ENCODE peak calls at places on chromosomes 16 and 17, in four cellular contexts. R is K562, U is GM12878, T is HepG2. I is an unnamed sample.

GRCh38 chr16:68396481-68396880 is 51.8 kb downstream of the SMPD3 start:
- DNase-seq in R (no peak), U (no peak), T (peak; percentile 54), I (peak; percentile 31)

GRCh38 chr17:12665263-12666210 is at the start of gene MYOCD:
- DNase-seq in R (no peak), U (no peak), T (no peak), I (peak; percentile 62)

GRCh38 chr16:17205279-17206139 is 265.3 kb downstream of the XYLT1 start:
- DNase-seq in R (no peak), U (no peak), T (no peak), I (no peak)

GRCh38 chr16:86436466-86437185 is 73.7 kb upstream of the FOXF1 start:
- DNase-seq in R (no peak), U (no peak), T (no peak), I (no peak)

GRCh38 chr17:21816592-21817567 is 124.6 kb downstream of the KCNJ18 start:
- DNase-seq in R (peak; percentile 1), U (no peak), T (no peak), I (no peak)

GRCh38 chr16:20866161-20866772 is 33.9 kb downstream of the DCUN1D3 start:
- DNase-seq in R (peak; percentile 53), U (no peak), T (peak; percentile 55), I (no peak)

GRCh38 chr17:15255713-15256454 is 9.2 kb downstream of the PMP22 start:
- DNase-seq in R (no peak), U (no peak), T (no peak), I (no peak)

GRCh38 chr16:27500801-27501200 is 48.9 kb downstream of the GTF3C1 start:
- DNase-seq in R (no peak), U (no peak), T (no peak), I (no peak)

GRCh38 chr17:30062372-30062771 is 54.2 kb upstream of the NSRP1 start:
- DNase-seq in R (no peak), U (no peak), T (no peak), I (no peak)

GRCh38 chr16:19066988-19067348 is 446 bp upstream of the COQ7 start:
- DNase-seq in R (no peak), U (no peak), T (no peak), I (no peak)

GRCh38 chr16:56424404-56424765 is 960 bp downstream of the AMFR start:
- DNase-seq in R (no peak), U (no peak), T (no peak), I (peak; percentile 18)

GRCh38 chr17:9928601-9929341 is 23.7 kb upstream of the RCVRN start:
- DNase-seq in R (peak; percentile 22), U (no peak), T (peak; percentile 52), I (peak; percentile 50)
- TF ChIP-seq FOXM1 in R (no peak), U (no peak), T (no peak), I (no peak)

DNA sequence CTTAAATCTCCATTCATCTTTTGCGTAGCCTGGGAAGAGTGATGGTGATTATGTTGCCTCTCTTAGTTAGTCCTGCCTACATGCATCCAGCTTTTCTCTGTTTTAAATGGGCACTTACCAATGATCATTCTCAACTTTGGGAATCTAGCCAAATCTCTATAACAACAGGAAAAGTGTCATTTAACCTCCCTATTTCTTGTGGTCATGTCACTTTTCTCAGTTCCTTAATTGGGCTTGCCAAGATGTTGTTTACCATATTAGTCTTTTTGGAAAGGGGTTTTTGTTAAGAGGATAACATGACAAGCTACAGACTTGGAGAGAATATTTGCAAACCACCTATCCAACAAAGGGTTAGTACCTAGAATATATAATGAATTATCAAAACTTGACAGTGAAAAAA is 15.6 kb upstream of the CLEC10A start:
- DNase-seq in R (no peak), U (peak; percentile 54), T (no peak), I (no peak)
- TF ChIP-seq FOXK2 in R (no peak), U (no peak), T (no peak), I (no peak)

DNA sequence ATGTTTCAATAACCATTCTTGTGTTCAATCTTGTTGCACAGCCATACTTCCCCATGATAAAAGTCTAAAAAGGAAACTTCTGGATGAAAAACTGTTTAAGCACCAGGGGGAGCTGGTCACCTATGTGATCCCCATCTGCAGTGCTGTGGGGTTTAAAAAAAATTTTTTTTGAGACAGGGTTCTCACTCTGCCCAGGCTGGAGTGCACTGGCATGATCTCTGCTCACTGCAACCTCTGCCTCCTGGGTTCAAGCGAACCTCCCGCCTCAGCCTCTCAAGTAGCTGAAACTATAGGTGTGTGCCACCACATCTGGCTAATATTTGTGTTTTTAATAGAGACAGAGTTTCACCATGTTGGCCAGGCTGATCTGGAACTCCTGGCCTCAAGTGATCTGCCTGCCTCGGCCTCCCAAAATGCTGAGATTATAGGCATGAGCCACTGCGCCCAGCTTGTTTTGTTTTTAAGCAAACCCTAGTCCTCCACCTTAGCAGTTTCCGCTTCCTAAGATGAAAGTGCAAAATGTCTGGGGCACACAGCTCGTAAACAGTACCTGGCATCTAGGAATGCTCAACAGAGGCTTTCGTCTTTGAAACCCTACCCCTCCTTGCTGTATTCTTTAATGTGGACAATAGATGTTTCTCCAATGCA is 25.4 kb downstream of the DNAJA2 start:
- DNase-seq in R (peak; percentile 45), U (peak; percentile 32), T (peak; percentile 71), I (peak; percentile 38)
- TF ChIP-seq BHLHE40 in R (no peak), U (no peak), T (no peak), I (no peak)

GRCh38 chr17:51120739-51121619 is at the start of gene SPAG9:
- DNase-seq in R (peak; percentile 95), U (peak; percentile 60), T (peak; percentile 90), I (peak; percentile 98)

GRCh38 chr17:51128089-51128488 is 7.4 kb upstream of the SPAG9 start:
- DNase-seq in R (no peak), U (no peak), T (no peak), I (no peak)

GRCh38 chr17:51120357-51120738 is 320 bp downstream of the SPAG9 start:
- DNase-seq in R (peak; percentile 46), U (no peak), T (no peak), I (peak; percentile 39)

GRCh38 chr17:51121620-51122472 is 1.2 kb upstream of the SPAG9 start:
- DNase-seq in R (peak; percentile 91), U (peak; percentile 86), T (peak; percentile 88), I (peak; percentile 69)

GRCh38 chr17:51124641-51125503 is 4.2 kb upstream of the SPAG9 start:
- DNase-seq in R (no peak), U (no peak), T (no peak), I (no peak)
- TF ChIP-seq FOXM1 in R (no peak), U (no peak), T (no peak), I (no peak)

GRCh38 chr17:56792267-56792666 is 41.5 kb downstream of the C17orf67 start:
- DNase-seq in R (no peak), U (no peak), T (no peak), I (no peak)

GRCh38 chr17:56785997-56786680 is 47.6 kb downstream of the C17orf67 start:
- DNase-seq in R (no peak), U (no peak), T (no peak), I (no peak)

GRCh38 chr17:56785396-56785795 is 48.3 kb downstream of the C17orf67 start:
- DNase-seq in R (no peak), U (no peak), T (no peak), I (no peak)

GRCh38 chr17:56781944-56782737 is 51.6 kb downstream of the C17orf67 start:
- DNase-seq in R (no peak), U (no peak), T (no peak), I (no peak)

DNA sequence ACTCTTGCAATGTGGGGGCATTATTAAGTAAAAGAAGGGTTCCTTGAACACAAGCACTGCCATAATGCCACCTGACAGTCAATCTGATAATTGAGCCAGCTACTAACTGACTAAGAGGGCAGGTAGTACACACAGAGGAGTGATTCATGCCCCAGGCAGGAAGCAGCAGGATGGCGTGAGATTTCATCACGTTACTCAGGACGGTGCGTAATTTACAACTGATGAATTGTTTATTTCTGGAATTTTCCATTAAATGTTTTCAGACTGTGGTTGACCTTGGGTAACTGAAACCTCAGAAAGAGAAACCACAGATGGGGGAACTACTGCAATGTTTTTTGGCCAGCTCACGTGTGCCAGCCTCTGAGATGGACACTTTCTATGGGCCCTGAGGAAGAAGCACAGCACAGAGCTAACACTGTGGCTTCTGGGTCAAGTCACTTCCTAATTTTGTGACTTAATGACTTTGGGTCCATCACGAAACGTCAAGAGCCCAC is 46.7 kb downstream of the C17orf67 start:
- DNase-seq in R (no peak), U (peak; percentile 60), T (peak; percentile 73), I (no peak)
- TF ChIP-seq FOXK2 in R (no peak), U (no peak), T (no peak), I (no peak)

GRCh38 chr17:17966399-17966798 is 5.8 kb downstream of the TOM1L2 start:
- DNase-seq in R (no peak), U (peak; percentile 31), T (no peak), I (no peak)
- TF ChIP-seq BHLHE40 in R (no peak), U (no peak), T (no peak), I (no peak)

GRCh38 chr17:71184716-71185115 is 936.1 kb upstream of the SOX9 start:
- DNase-seq in R (peak; percentile 7), U (no peak), T (no peak), I (no peak)

GRCh38 chr17:71188811-71189492 is 931.9 kb upstream of the SOX9 start:
- DNase-seq in R (no peak), U (no peak), T (no peak), I (no peak)

GRCh38 chr17:71183083-71183697 is 937.6 kb upstream of the SOX9 start:
- DNase-seq in R (no peak), U (no peak), T (no peak), I (no peak)

GRCh38 chr17:71189493-71189831 is 931.4 kb upstream of the SOX9 start:
- DNase-seq in R (no peak), U (no peak), T (no peak), I (no peak)

GRCh38 chr17:71187145-71187878 is 933.5 kb upstream of the SOX9 start:
- DNase-seq in R (no peak), U (no peak), T (no peak), I (no peak)
- TF ChIP-seq FOXM1 in R (no peak), U (no peak), T (no peak), I (no peak)

GRCh38 chr17:48995871-48996695 is 1.1 kb upstream of the IGF2BP1 start:
- DNase-seq in R (peak; percentile 88), U (no peak), T (peak; percentile 93), I (peak; percentile 86)

GRCh38 chr17:48996696-48997102 is 486 bp upstream of the IGF2BP1 start:
- DNase-seq in R (peak; percentile 34), U (no peak), T (no peak), I (no peak)

GRCh38 chr17:48997103-48997826 is at the start of gene IGF2BP1:
- DNase-seq in R (peak; percentile 79), U (no peak), T (peak; percentile 81), I (peak; percentile 65)

GRCh38 chr17:48998557-48999440 is 1.6 kb downstream of the IGF2BP1 start:
- DNase-seq in R (peak; percentile 55), U (no peak), T (peak; percentile 63), I (no peak)

DNA sequence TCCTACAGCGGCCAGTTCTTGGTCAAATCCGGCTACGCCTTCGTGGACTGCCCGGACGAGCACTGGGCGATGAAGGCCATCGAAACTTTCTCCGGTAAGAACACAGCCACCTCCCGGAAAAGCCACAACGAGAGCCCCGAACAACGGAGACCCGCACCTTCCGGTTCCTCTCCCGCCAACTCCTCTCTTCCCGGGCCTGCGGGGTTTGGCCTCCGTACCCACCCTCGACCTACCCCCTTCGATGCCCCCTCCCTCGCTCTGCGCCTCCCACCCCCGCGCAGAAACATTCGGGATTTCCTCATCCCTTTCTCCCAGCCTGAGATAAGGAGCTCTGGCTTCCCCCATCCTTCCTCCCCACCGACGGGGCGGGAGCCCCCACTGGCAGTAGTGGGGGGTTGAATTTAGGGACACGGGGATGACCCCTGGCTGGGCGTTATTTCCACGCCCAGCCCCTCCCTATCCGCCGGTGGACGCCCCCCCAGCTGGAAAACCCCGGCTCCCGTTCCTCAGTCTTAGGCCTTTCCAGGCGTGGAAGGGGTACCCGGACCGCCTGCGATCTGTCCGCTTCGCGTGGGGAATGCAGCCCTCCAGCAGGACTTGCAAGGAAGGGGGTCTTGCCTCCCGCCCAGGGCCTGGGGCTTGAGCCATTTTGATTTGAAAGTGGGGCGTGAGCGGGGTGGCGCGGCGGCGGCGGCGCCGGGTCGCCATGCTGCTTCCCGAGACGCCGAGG is 807 bp downstream of the IGF2BP1 start:
- DNase-seq in R (peak; percentile 74), U (no peak), T (no peak), I (no peak)
- TF ChIP-seq FOXK2 in R (no peak), U (no peak), T (no peak), I (no peak)